ENCODE peak calls at places on chromosome 1, in five cellular contexts. V is PC-9, Y is GM23338, S is SK-N-SH, F is MM.1S. D is an unnamed sample. For H3K9me2 and H3F3A, the result is how much of the 10 kb centered on the place peaks cover.

GRCh38 chr1:172671591-172671990 is 12.7 kb downstream of the FASLG start:
- DNase-seq in S (no peak), F (no peak), Y (no peak), V (peak), D (peak)

GRCh38 chr1:6591222-6591621 is 11.4 kb downstream of the ZBTB48 start:
- DNase-seq in F (no peak), S (no peak), Y (no peak), V (no peak), D (no peak)

GRCh38 chr1:116855788-116856187 is 53.9 kb upstream of the PTGFRN start:
- DNase-seq in Y (no peak), V (no peak), F (no peak), S (peak), D (no peak)

GRCh38 chr1:38138498-38139233 is 92.1 kb upstream of the POU3F1 start:
- DNase-seq in F (no peak), V (peak), S (no peak), Y (no peak), D (peak)

GRCh38 chr1:79259390-79260336 is 253.1 kb upstream of the ADGRL4 start:
- DNase-seq in S (peak), V (no peak), Y (peak), F (peak), D (peak)

GRCh38 chr1:25001125-25001915 is 71.2 kb upstream of the RUNX3 start:
- DNase-seq in F (no peak), Y (peak), S (no peak), V (no peak), D (no peak)

GRCh38 chr1:159936284-159936904 is 9.0 kb downstream of the IGSF9 start:
- DNase-seq in S (peak), V (no peak), F (peak), Y (peak), D (peak)

GRCh38 chr1:29280780-29281131 is 44.4 kb downstream of the PTPRU start:
- DNase-seq in F (no peak), V (no peak), S (no peak), Y (no peak), D (peak)

GRCh38 chr1:52691856-52692255 is 6.3 kb downstream of the COA7 start:
- DNase-seq in F (no peak), Y (no peak), V (no peak), S (no peak), D (no peak)

DNA sequence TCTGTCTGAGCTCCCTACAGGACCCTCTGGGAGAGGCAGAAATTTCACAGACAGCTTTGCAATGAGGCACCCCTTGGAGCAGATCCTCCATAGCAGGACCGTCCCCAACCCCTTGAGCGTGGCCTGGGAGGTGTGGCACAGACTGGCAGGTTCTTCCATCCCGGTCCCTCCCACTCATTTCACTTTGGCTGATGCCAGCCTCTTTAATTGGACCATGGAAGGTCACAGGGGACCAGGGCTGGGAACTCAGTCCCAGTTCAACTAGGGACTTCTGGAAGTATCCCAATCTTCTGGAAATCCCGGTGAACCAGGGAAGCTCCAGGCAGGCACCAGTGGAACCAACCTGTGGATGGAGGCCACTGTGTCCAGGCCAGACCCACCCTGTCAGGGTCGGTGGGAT is 83.7 kb downstream of the SPSB1 start:
- DNase-seq in S (no peak), F (no peak), V (no peak), Y (no peak), D (no peak)
- H3K9me2 ChIP-seq in S (under half), F (under half), V (under half), Y (under half), D (under half)

GRCh38 chr1:226097866-226098625 is 35.5 kb downstream of the H3-3A start:
- DNase-seq in F (peak), Y (no peak), S (no peak), V (peak), D (peak)

GRCh38 chr1:226093621-226094020 is 31.1 kb downstream of the H3-3A start:
- DNase-seq in Y (no peak), F (peak), S (no peak), V (no peak), D (no peak)

GRCh38 chr1:226092955-226093354 is 30.4 kb downstream of the H3-3A start:
- DNase-seq in Y (no peak), S (no peak), F (no peak), V (no peak), D (peak)

GRCh38 chr1:226094451-226094850 is 31.9 kb downstream of the H3-3A start:
- DNase-seq in Y (no peak), F (peak), S (no peak), V (no peak), D (no peak)

DNA sequence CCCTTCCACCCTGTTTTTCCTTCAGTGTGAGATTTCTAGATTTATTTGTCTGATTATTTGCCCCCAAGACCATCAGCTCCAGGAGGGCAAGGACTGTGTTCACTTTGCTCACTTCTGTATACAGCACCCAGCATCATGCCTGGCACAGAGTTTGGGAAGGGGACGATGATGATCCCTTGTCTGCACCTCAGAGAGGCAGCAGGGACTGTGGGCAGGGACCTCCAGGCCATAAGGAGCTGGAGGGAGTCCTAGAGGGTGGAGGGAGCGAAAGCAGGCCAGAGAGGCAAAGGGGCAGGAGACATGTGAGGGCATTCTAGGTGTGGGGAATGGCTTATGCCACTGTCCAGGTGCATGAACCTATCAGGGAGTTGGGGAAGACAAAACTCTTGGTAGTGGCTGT is 32.8 kb downstream of the H3-3A start:
- DNase-seq in S (no peak), F (no peak), V (no peak), Y (no peak), D (no peak)
- TF ChIP-seq CTCF in S (no peak), F (no peak), V (no peak), Y (no peak), D (no peak)

DNA sequence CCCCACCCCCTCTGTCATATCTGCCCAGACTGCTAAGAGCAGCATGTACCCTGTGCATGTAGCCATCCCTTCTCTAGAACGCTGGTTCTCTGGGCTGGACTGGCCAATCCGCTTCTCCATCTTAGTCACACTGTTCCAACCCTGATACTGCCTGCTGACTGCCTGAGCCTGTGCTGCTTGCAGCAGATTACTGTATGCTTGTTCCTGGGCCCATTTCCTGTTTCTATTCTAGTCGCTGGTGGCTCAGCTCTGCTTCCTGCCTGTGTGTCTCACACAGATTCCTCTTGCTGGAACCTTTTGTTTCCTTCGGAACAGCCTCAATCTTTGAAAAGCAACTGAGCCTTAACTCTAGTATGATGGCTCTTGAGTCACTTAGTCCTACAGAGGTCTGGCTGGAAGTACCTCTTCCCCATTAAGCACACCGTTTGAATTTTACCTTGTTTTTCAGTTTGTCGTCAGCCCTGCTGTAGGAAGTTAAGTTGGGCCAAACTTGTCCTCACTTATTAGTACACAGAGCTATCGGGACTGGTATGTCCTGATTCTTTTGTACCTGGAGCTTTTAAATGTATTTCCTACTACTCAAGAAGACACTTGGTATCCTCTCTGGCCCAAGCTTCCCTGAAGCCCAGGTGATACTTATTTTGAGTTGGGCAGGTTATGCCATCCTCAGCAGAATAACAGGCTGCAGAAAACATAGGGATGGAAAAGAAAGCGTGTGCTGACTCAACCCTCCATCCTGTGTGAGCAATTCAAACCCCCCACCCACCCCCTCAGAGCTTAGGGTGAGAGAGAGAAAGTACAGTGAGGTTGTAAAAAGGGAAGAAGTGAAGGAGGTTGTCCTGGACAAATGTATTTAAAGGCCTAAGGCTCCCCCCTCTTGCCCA is 43.4 kb upstream of the PIGV start:
- DNase-seq in V (no peak), S (peak), Y (peak), F (peak), D (peak)
- H3F3A ChIP-seq in V (under half), S (under half), Y (under half), F (half or more), D (under half)

GRCh38 chr1:231184891-231185290 is 23.0 kb downstream of the TRIM67 start:
- DNase-seq in F (no peak), S (no peak), V (no peak), Y (no peak), D (no peak)
- H3K9me2 ChIP-seq in F (under half), S (under half), V (under half), Y (under half), D (under half)

GRCh38 chr1:223724376-223724775 is 12.0 kb downstream of the CAPN2 start:
- DNase-seq in F (no peak), V (no peak), Y (no peak), S (no peak), D (no peak)
- TF ChIP-seq CTCF in F (no peak), V (no peak), Y (no peak), S (no peak), D (no peak)

GRCh38 chr1:204932573-204932909 is 61.9 kb downstream of the NFASC start:
- DNase-seq in F (no peak), S (no peak), Y (no peak), V (no peak), D (no peak)
- H3F3A ChIP-seq in F (under half), S (under half), Y (under half), V (under half), D (under half)

DNA sequence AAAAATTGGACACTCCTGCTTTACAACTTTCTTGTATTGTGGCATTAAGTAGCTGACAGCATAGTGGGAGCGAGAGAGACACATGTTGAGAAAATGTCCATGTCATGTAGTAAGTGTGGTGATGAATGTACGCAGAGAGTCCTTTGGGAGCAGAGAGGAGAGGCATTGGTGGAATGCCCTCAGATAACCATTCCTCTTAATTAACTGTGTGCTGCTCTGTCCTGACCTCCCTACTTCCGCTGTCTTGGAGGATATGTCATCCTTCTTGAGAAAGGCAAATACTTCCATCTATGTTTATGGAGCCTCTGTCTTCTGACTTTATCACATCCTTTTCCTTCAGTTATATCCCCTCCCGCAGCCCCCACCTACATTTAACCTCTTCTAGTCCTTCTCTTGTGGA is 38.4 kb downstream of the F3 start:
- DNase-seq in F (no peak), V (no peak), Y (no peak), S (no peak), D (no peak)
- H3K9me2 ChIP-seq in F (under half), V (under half), Y (under half), S (under half), D (under half)

GRCh38 chr1:229836324-229836723 is 210.3 kb downstream of the URB2 start:
- DNase-seq in V (no peak), Y (no peak), S (no peak), F (no peak), D (no peak)

GRCh38 chr1:229842302-229843255 is 216.5 kb downstream of the URB2 start:
- DNase-seq in S (no peak), V (no peak), Y (no peak), F (no peak), D (no peak)

GRCh38 chr1:229841230-229841629 is 215.2 kb downstream of the URB2 start:
- DNase-seq in S (no peak), Y (no peak), V (no peak), F (no peak), D (no peak)

GRCh38 chr1:229843627-229844238 is 217.7 kb downstream of the URB2 start:
- DNase-seq in V (no peak), S (no peak), Y (no peak), F (no peak), D (peak)

GRCh38 chr1:229839800-229840199 is 213.8 kb downstream of the URB2 start:
- DNase-seq in S (no peak), V (no peak), F (no peak), Y (no peak), D (no peak)
- TF ChIP-seq CTCF in S (no peak), V (no peak), F (no peak), Y (peak), D (no peak)

D was measured in PC-3.